ENCODE peak calls at places on chromosomes 11 and 22, in six cellular contexts. M is right atrium auricular region; B is astrocyte of the spinal cord; K is bronchial epithelial cell; I is CD8-positive, alpha-beta T cell; L is GM06990. C is an unnamed sample.

GRCh38 chr11:77082838-77083552 is 16.2 kb downstream of the CAPN5 start:
- DNase-seq in L (no peak), B (no peak), M (peak; percentile 84), K (no peak), I (peak; percentile 45), C (no peak)

GRCh38 chr11:73218106-73218829 is at the start of gene P2RY2:
- DNase-seq in M (peak; percentile 70), K (peak; percentile 40), L (peak; percentile 46), B (no peak), I (peak; percentile 21), C (peak; percentile 84)

GRCh38 chr22:44702479-44703219 is 645 bp downstream of the PRR5 start:
- DNase-seq in L (no peak), K (no peak), I (peak; percentile 33), M (no peak), B (no peak), C (no peak)

GRCh38 chr11:20112291-20113146 is 47.8 kb downstream of the DBX1 start:
- DNase-seq in M (peak; percentile 91), L (no peak), K (peak; percentile 96), I (no peak), B (peak; percentile 98), C (peak; percentile 94)

GRCh38 chr22:38503021-38503420 is 3.1 kb downstream of the DDX17 start:
- DNase-seq in K (no peak), I (no peak), M (no peak), B (no peak), L (no peak), C (no peak)

GRCh38 chr11:82606738-82607137 is 126.9 kb downstream of the FAM181B start:
- DNase-seq in M (no peak), I (no peak), K (no peak), L (no peak), B (no peak), C (no peak)

GRCh38 chr11:103832762-103833161 is 203.7 kb upstream of the DDI1 start:
- DNase-seq in I (no peak), B (no peak), K (no peak), L (no peak), M (no peak), C (no peak)

GRCh38 chr22:35198738-35199137 is 58.6 kb upstream of the HMGXB4 start:
- DNase-seq in I (no peak), M (no peak), B (no peak), K (no peak), L (no peak), C (no peak)

GRCh38 chr22:22431271-22432220 is 77.0 kb downstream of the ZNF280B start:
- DNase-seq in I (peak; percentile 54), K (peak; percentile 18), L (peak; percentile 51), B (peak; percentile 39), M (peak; percentile 73), C (no peak)

GRCh38 chr11:76443254-76443935 is 1.4 kb upstream of the EMSY start:
- DNase-seq in B (peak; percentile 13), K (peak; percentile 41), I (no peak), M (no peak), L (no peak), C (no peak)

GRCh38 chr11:75267171-75267970 is 26.8 kb downstream of the TPBGL start:
- DNase-seq in L (no peak), K (no peak), I (no peak), M (no peak), B (no peak), C (peak; percentile 72)

GRCh38 chr11:76752321-76753175 is 30.6 kb upstream of the TSKU start:
- DNase-seq in K (peak; percentile 54), L (no peak), M (peak; percentile 94), I (no peak), B (peak; percentile 39), C (peak; percentile 93)

GRCh38 chr22:49209452-49210195 is 618.0 kb downstream of the BRD1 start:
- DNase-seq in K (no peak), M (peak; percentile 28), L (no peak), I (no peak), B (no peak), C (no peak)

GRCh38 chr11:129237880-129238638 is 45.9 kb upstream of the ARHGAP32 start:
- DNase-seq in K (no peak), M (no peak), I (no peak), L (peak; percentile 6), B (no peak), C (no peak)

GRCh38 chr11:131841028-131841427 is 470.6 kb downstream of the NTM start:
- DNase-seq in B (no peak), M (no peak), K (no peak), L (no peak), I (no peak), C (no peak)

GRCh38 chr11:57480409-57481137 is 20.2 kb downstream of the RTN4RL2 start:
- DNase-seq in M (no peak), K (peak; percentile 38), L (no peak), B (peak; percentile 39), I (peak; percentile 64), C (no peak)

GRCh38 chr22:29142116-29142515 is 63.6 kb upstream of the EMID1 start:
- DNase-seq in L (no peak), K (no peak), I (no peak), B (no peak), M (no peak), C (no peak)

GRCh38 chr11:61675826-61676225 is 4.4 kb upstream of the DAGLA start:
- DNase-seq in L (no peak), K (no peak), M (no peak), I (no peak), B (no peak), C (no peak)

GRCh38 chr11:71432761-71433647 is 15.2 kb downstream of the DHCR7 start:
- DNase-seq in I (no peak), M (no peak), K (no peak), L (no peak), B (no peak), C (no peak)

GRCh38 chr22:45608763-45609180 is 62.9 kb upstream of the ATXN10 start:
- DNase-seq in L (no peak), M (no peak), I (peak; percentile 7), B (peak; percentile 81), K (peak; percentile 89), C (no peak)

GRCh38 chr11:102661040-102661439 is 35.9 kb upstream of the MMP20 start:
- DNase-seq in I (no peak), M (no peak), K (no peak), B (no peak), L (no peak), C (no peak)

GRCh38 chr11:102666331-102666957 is 39.1 kb downstream of the MMP27 start:
- DNase-seq in M (no peak), B (peak; percentile 61), L (no peak), I (peak; percentile 13), K (peak; percentile 48), C (no peak)

GRCh38 chr11:102664001-102664752 is 39.0 kb upstream of the MMP20 start:
- DNase-seq in M (no peak), B (no peak), L (no peak), K (no peak), I (peak; percentile 6), C (no peak)

GRCh38 chr11:102662607-102663006 is 37.5 kb upstream of the MMP20 start:
- DNase-seq in I (no peak), K (no peak), B (no peak), L (no peak), M (no peak), C (no peak)
- TF ChIP-seq CTCF in I (no peak), K (no peak), B (no peak), L (no peak), M (no peak), C (no peak)

DNA sequence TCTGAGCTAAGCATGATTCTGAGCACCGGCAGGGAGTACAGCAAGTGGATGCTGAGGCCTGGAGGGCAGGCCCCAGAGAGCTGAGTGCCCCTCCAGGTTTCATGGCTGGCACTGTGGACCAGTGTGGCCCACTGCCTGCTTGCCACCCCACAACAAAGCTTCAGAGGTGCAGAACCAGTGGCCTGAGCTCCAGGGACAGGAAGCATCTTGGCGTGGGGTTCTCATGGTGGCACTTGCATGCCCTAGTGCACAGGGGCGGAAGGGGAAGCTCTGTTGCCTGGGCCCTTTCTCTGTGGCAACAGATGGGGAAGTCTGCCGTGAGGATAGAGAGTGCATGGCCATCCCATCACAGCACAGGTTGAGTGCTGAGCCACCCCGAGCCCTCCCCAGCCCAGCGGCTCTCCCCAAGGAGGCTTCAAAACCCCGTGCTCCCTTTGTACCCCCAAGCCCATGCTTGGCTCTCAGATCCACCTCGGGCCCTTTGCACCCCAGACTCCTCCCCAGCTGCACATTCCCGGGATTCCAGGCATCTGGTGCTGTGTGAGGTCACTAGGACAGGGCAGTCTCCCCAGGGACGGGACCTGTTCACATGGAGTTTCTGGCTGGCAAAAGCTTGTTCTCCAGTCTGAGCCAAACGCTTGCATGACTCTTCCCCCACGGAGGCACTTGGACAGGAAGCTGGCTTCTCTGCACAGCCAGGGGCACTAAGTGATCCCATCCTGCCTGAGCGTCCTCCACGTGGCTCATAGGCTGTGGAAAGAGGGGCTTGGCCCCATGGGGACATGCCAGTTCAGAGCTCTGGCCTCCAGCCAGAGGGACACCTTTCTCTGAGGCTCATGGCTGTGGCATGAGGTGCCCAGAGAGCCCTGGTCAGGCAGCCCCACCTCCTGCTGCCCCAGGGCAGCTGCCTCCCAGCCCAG is 4.2 kb downstream of the SLC25A1 start:
- DNase-seq in L (no peak), B (peak; percentile 39), I (no peak), K (peak; percentile 35), M (no peak), C (peak; percentile 81)
- H3K4me3 ChIP-seq in L (no peak overlapping the region), B (no peak overlapping the region), I (no peak overlapping the region), K (no peak overlapping the region), M (no peak overlapping the region), C (no peak overlapping the region)

GRCh38 chr11:126265801-126266200 is 2.9 kb downstream of the SRPRA start:
- DNase-seq in I (no peak), L (no peak), K (no peak), B (no peak), M (no peak), C (no peak)
- TF ChIP-seq CTCF in I (no peak), L (no peak), K (no peak), B (no peak), M (no peak), C (no peak)

GRCh38 chr11:117814204-117814765 is 10.3 kb downstream of the FXYD2 start:
- DNase-seq in B (no peak), I (no peak), M (no peak), K (no peak), L (no peak), C (no peak)
- H3K4me3 ChIP-seq in B (no peak overlapping the region), I (no peak overlapping the region), M (no peak overlapping the region), K (no peak overlapping the region), L (no peak overlapping the region), C (no peak overlapping the region)

C was measured in coronary artery.